ENCODE peak calls at places on chromosome 13, in four cellular contexts. S is thoracic aorta, Z is WERI-Rb-1, V is fibroblast of the aortic adventitia. F is an unnamed sample.

GRCh38 chr13:53873558-53873957 is 844.9 kb downstream of the OLFM4 start:
- DNase-seq in Z (no peak), S (no peak), V (no peak), F (no peak)

GRCh38 chr13:24692541-24692940 is 12.3 kb downstream of the ATP12A start:
- DNase-seq in V (peak; percentile 70), S (no peak), Z (no peak), F (no peak)

GRCh38 chr13:78326608-78327007 is 276.7 kb downstream of the POU4F1 start:
- DNase-seq in V (no peak), Z (no peak), S (no peak), F (peak; percentile 65)

GRCh38 chr13:98960331-98961203 is 17.3 kb downstream of the DOCK9 start:
- DNase-seq in S (no peak), Z (no peak), V (no peak), F (no peak)

GRCh38 chr13:100550433-100550832 is 38.2 kb downstream of the GGACT start:
- DNase-seq in Z (no peak), S (no peak), V (peak; percentile 75), F (no peak)

GRCh38 chr13:23468811-23469210 is 35.3 kb upstream of the SACS start:
- DNase-seq in S (no peak), V (no peak), Z (no peak), F (peak; percentile 66)

GRCh38 chr13:23673354-23673753 is 103.1 kb downstream of the TNFRSF19 start:
- DNase-seq in Z (no peak), S (no peak), V (peak; percentile 95), F (no peak)

GRCh38 chr13:29369060-29369743 is 226.3 kb downstream of the SLC7A1 start:
- DNase-seq in V (peak; percentile 48), S (no peak), Z (no peak), F (peak; percentile 25)

GRCh38 chr13:51758691-51759090 is 45.3 kb downstream of the DHRS12 start:
- DNase-seq in Z (no peak), S (no peak), V (no peak), F (no peak)

GRCh38 chr13:26628706-26629105 is 71.2 kb downstream of the WASF3 start:
- DNase-seq in V (peak; percentile 51), S (no peak), Z (peak; percentile 89), F (no peak)

GRCh38 chr13:26624572-26624971 is 67.1 kb downstream of the WASF3 start:
- DNase-seq in Z (no peak), S (no peak), V (no peak), F (no peak)

GRCh38 chr13:26629260-26629659 is 71.8 kb downstream of the WASF3 start:
- DNase-seq in Z (peak; percentile 65), S (no peak), V (no peak), F (peak; percentile 21)
- TF ChIP-seq CTCF in Z (peak; percentile 76), S (no peak), V (no peak), F (peak; percentile 41)

GRCh38 chr13:70388935-70389334 is 280.7 kb upstream of the KLHL1 start:
- DNase-seq in Z (no peak), V (no peak), S (no peak), F (no peak)

GRCh38 chr13:70391678-70392077 is 283.4 kb upstream of the KLHL1 start:
- DNase-seq in Z (no peak), V (no peak), S (no peak), F (no peak)

GRCh38 chr13:70390064-70390463 is 281.8 kb upstream of the KLHL1 start:
- DNase-seq in S (no peak), V (no peak), Z (no peak), F (no peak)

GRCh38 chr13:70394149-70394548 is 285.9 kb upstream of the KLHL1 start:
- DNase-seq in Z (no peak), V (no peak), S (no peak), F (no peak)

DNA sequence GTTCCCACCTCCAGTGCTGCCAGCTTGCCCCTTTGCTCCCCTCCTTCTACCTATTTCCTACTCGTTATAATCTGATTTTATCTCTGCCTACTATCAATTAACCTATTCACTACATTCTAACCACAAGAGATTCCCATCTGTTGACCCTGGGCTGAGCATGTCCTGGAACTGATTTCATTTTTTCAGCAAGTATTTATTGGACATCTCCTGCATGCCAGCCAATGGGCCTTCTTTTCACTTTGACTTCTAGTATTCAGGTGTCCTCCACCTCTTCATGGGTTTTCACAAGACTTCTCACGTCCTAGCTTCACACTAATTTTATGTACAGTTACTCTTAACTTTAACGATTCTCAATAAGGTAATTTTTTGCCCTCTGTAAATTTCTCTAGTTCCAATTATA is 282.7 kb upstream of the KLHL1 start:
- DNase-seq in Z (no peak), S (no peak), V (no peak), F (no peak)
- TF ChIP-seq CTCF in Z (no peak), S (no peak), V (no peak), F (no peak)

DNA sequence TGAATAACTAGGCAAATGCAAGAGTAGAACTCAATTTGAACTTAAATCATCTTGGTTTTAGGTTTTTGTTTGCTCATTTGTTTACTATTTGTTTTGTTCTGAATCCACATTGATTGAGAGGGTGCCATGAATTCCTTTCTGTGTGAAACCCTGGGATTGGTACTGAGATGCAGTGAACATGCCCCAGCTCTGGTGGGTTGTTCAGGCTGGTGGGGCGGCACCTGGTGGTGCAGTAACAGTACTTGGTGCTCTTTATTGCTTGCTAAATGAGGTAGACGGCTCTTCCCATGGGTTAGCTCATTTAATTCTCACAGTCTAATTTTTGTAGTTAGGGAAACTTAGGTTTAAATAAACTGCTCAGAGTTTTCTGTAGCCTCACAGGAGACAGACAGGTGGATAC is 48.4 kb downstream of the WASF3 start:
- DNase-seq in S (no peak), V (no peak), Z (peak; percentile 65), F (peak; percentile 20)
- TF ChIP-seq CTCF in S (no peak), V (no peak), Z (peak; percentile 61), F (peak; percentile 35)

GRCh38 chr13:27783111-27783510 is 9.2 kb upstream of the GSX1 start:
- DNase-seq in Z (peak; percentile 44), V (peak; percentile 18), S (no peak), F (no peak)
- TF ChIP-seq CTCF in Z (peak; percentile 67), V (peak; percentile 39), S (no peak), F (peak; percentile 43)

DNA sequence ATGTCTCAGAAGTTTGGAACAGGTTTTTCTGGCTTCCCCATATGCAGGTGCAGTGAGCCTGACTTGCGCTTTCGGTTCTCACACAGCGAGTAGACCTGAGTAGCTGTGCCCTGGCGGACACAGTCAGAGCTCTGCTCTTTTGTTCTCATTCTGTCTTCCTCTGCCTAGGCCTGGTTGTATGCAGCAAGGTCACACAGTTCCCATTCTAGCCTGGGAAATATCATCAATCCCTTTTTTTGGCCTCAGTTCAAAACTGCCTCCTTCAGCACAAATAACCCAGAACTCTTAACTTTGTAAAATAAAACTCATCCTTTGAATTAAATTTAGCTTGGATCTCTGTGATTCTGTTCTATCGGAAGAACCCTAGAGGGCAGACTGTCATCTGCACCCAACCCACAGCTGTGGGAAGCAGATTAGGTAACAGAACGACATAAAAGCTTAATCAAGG is 10.2 kb downstream of the OXGR1 start:
- DNase-seq in Z (no peak), S (no peak), V (no peak), F (peak; percentile 29)
- TF ChIP-seq CTCF in Z (peak; percentile 5), S (no peak), V (peak; percentile 8), F (peak; percentile 53)

DNA sequence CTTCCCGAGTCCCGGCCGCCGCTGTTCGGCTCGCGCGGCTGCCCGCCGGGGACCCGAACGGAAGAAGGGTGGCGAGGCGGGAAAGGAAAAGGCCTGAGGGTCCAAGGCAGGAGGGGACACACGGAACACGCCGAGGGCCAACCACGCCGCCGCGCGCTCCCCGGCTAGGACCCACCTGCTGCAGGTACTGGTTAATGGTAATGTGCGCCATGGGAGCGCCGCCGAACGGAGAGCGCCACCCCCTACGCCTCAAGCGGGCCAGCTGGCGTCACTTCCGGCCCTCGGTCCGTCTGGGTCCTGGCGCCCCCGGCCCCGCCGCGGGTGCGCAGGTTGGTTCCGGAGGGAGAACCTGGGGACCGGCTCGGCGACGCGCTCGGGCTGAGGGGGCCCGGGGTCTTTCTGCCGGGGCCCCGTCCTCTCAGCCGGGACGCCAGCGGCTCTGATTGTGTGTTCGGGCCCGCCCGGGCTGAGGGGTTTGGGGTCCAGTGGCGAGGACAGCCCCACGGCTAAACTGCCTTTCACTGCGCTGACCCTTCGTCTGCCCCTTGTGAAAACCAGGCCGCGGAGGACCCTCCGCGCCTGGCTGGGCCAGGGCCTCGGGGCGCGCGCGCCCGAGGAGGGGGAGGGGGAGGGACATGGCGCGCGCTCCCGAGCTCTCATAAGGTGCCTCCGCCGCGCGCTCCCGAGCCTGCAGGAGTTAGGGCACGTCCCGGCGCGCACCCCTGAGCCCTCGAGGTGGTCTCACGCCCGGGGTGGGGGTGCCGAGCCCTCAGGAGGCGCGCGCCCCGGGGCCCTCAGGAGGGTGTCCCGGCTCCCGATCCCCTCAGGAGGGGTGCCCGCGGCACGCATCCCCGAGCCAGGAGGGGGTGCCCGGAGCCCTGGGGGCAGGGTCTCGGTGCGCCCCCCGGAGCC is at the start of gene PCID2:
- DNase-seq in V (peak; percentile 83), Z (peak; percentile 99), S (peak; percentile 68), F (peak; percentile 92)
- TF ChIP-seq CTCF in V (no peak), Z (peak; percentile 24), S (no peak), F (no peak)

DNA sequence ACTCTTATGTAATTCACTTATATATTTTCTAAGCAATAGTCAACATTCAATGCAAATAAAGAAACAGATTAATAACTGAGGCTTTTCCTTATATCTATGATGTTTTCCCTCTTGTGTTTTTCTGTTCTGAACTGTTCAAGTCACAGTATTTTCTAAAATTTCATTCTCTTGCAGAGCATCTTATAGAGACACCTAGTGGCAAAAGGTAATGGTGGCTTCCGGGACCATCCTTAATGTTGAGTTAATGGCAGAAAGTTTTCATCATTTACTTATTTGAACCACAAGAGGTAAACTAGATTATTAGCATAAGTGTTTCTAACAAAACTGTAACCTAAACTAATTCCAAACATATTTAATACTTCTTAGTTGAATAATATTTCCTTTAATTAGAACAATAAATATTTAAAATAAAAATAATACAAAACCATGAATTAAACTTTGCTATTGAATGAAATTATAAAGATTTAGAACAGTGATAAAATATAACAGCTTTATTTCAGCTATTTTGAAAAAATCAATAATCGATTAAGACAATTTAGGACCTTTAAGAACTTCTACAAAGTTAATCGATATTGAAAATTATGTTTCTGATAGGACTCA is 1.7 kb upstream of the SLITRK5 start:
- DNase-seq in Z (peak; percentile 65), S (no peak), V (peak; percentile 6), F (peak; percentile 40)
- TF ChIP-seq CTCF in Z (peak; percentile 66), S (no peak), V (peak; percentile 50), F (peak; percentile 84)

GRCh38 chr13:42498521-42498920 is 75.4 kb upstream of the TNFSF11 start:
- DNase-seq in V (peak; percentile 44), S (no peak), Z (no peak), F (no peak)
- TF ChIP-seq CTCF in V (peak; percentile 43), S (no peak), Z (no peak), F (no peak)

DNA sequence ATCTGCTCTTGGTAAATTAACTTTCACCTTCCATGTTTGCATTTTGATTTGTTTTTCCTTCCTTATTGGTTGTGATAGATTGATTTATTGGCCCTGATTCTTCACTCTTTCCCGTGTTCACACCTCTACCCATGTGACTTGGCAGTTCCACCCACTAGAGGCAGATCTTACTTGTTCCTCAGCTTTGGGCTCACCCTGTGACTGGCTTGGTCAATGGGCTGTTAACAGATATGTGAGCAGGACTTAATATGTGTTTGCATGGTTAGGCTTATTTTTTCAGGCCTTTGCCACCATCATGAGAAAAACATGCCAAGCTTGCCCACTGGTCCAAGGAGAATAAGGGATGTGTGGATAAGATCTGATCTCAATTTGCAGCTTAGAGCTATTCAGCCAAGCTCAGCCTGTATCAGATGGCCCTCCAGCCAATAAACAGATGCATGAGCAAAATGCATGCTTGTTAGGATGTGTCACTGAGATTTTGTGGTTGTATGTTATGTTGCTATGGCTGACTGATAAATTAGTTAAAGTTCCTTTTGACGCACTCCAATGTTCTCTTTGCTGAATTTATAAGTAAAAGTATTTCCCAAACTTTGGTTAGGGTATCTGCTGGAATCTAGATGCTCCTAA is 48.0 kb downstream of the RGCC start:
- DNase-seq in S (no peak), Z (no peak), V (peak; percentile 87), F (no peak)
- TF ChIP-seq CTCF in S (no peak), Z (no peak), V (no peak), F (no peak)

F was measured in BE2C.